ENCODE peak calls at places on chromosomes 11 and 22, in nine cellular contexts. N, S, Z, Y, D, A, C, K and V are unnamed samples.

GRCh38 chr11:1942541-1943260 is 4.4 kb upstream of the MRPL23 start:
- DNase-seq in N (no peak), S (no peak), Y (no peak), D (no peak), K (no peak), A (no peak), Z (no peak), C (peak; percentile 53), V (no peak)

GRCh38 chr22:25747245-25747944 is 5.4 kb downstream of the MYO18B start:
- DNase-seq in C (no peak), K (peak; percentile 64), S (peak; percentile 56), N (peak; percentile 99), A (peak; percentile 93), D (no peak), Y (no peak), Z (peak; percentile 91), V (peak; percentile 97)

GRCh38 chr11:129278586-129279319 is 86.6 kb upstream of the ARHGAP32 start:
- DNase-seq in C (no peak), S (peak; percentile 12), N (no peak), D (no peak), Z (peak; percentile 27), Y (no peak), K (peak; percentile 64), A (peak; percentile 12), V (no peak)

GRCh38 chr11:119115484-119116234 is 5.7 kb upstream of the HINFP start:
- DNase-seq in Z (no peak), A (no peak), C (no peak), K (no peak), D (no peak), N (no peak), Y (no peak), S (peak; percentile 36), V (no peak)

GRCh38 chr11:112997829-112998228 is 36.6 kb downstream of the NCAM1 start:
- DNase-seq in S (no peak), N (no peak), A (no peak), C (no peak), Z (no peak), Y (no peak), D (no peak), K (no peak), V (no peak)

GRCh38 chr22:48960981-48961655 is 866.6 kb downstream of the BRD1 start:
- DNase-seq in C (no peak), K (no peak), A (no peak), Z (no peak), N (peak; percentile 13), Y (no peak), S (peak; percentile 1), D (peak; percentile 1), V (no peak)

GRCh38 chr11:10728779-10729472 is 22.1 kb upstream of the CTR9 start:
- DNase-seq in N (no peak), S (no peak), Z (peak; percentile 32), D (no peak), A (no peak), K (peak; percentile 53), C (no peak), Y (no peak), V (peak; percentile 52)

GRCh38 chr11:105693075-105693474 is 83.2 kb downstream of the GRIA4 start:
- DNase-seq in N (no peak), A (no peak), S (no peak), Z (peak; percentile 1), Y (no peak), K (no peak), D (no peak), C (no peak), V (no peak)

GRCh38 chr11:120645639-120646038 is 134.1 kb downstream of the GRIK4 start:
- DNase-seq in K (no peak), A (no peak), Z (no peak), Y (no peak), C (no peak), S (no peak), N (no peak), D (no peak), V (no peak)

GRCh38 chr22:49305215-49305965 is 522.3 kb downstream of the BRD1 start:
- DNase-seq in C (peak; percentile 82), S (peak; percentile 53), N (no peak), A (no peak), Z (peak; percentile 1), D (peak; percentile 29), K (peak; percentile 80), Y (peak; percentile 67), V (no peak)

GRCh38 chr11:75445315-75445953 is 12.4 kb upstream of the KLHL35 start:
- DNase-seq in D (peak; percentile 64), Y (peak; percentile 66), Z (peak; percentile 57), A (peak; percentile 27), K (peak; percentile 78), N (peak; percentile 28), S (peak; percentile 77), C (no peak), V (peak; percentile 57)

GRCh38 chr11:76806608-76807205 is 23.6 kb downstream of the TSKU start:
- DNase-seq in C (peak; percentile 18), A (no peak), N (no peak), Z (no peak), K (no peak), Y (no peak), S (no peak), D (no peak), V (no peak)

GRCh38 chr11:76808158-76808557 is 25.0 kb downstream of the TSKU start:
- DNase-seq in Z (no peak), D (no peak), S (no peak), Y (no peak), A (no peak), C (peak; percentile 44), N (no peak), K (no peak), V (no peak)

GRCh38 chr11:76808996-76809395 is 25.8 kb downstream of the TSKU start:
- DNase-seq in S (no peak), A (no peak), Y (no peak), D (no peak), K (no peak), N (no peak), Z (no peak), C (peak; percentile 40), V (no peak)

GRCh38 chr11:76806131-76806530 is 23.0 kb downstream of the TSKU start:
- DNase-seq in Y (no peak), K (no peak), C (peak; percentile 76), D (no peak), S (no peak), N (no peak), Z (no peak), A (no peak), V (no peak)

GRCh38 chr11:76807206-76807875 is 24.2 kb downstream of the TSKU start:
- DNase-seq in Y (peak; percentile 69), A (peak; percentile 46), S (peak; percentile 89), D (peak; percentile 88), N (peak; percentile 64), C (peak; percentile 97), K (peak; percentile 94), Z (peak; percentile 85), V (peak; percentile 85)
- H3K4me3 ChIP-seq in Y (no peak overlapping the region), A (no peak overlapping the region), S (no peak overlapping the region), D (no peak overlapping the region), N (no peak overlapping the region), C (no peak overlapping the region), K (no peak overlapping the region), Z (no peak overlapping the region), V (no peak overlapping the region)

GRCh38 chr11:69985654-69986420 is 92.3 kb upstream of the ANO1 start:
- DNase-seq in C (no peak), D (no peak), S (no peak), Y (no peak), N (no peak), A (no peak), Z (no peak), K (peak; percentile 45), V (no peak)
- H3K4me3 ChIP-seq in C (peak overlapping the region; percentile 33), D (peak overlapping the region; percentile 10), S (no peak overlapping the region), Y (no peak overlapping the region), N (peak overlapping the region; percentile 12), A (peak overlapping the region; percentile 55), Z (no peak overlapping the region), K (peak overlapping the region; percentile 23), V (no peak overlapping the region)

GRCh38 chr11:133966147-133966546 is 9.4 kb upstream of the IGSF9B start:
- DNase-seq in Y (no peak), N (no peak), Z (no peak), C (no peak), K (no peak), A (no peak), D (no peak), S (no peak), V (no peak)

GRCh38 chr11:133968300-133968699 is 11.5 kb upstream of the IGSF9B start:
- DNase-seq in Y (no peak), S (no peak), Z (no peak), D (no peak), K (no peak), N (no peak), A (no peak), C (no peak), V (no peak)

GRCh38 chr11:133969072-133969471 is 12.3 kb upstream of the IGSF9B start:
- DNase-seq in K (no peak), Y (no peak), S (no peak), Z (no peak), C (no peak), D (no peak), N (no peak), A (no peak), V (no peak)

GRCh38 chr11:133966924-133967598 is 10.3 kb upstream of the IGSF9B start:
- DNase-seq in Y (no peak), N (no peak), C (no peak), A (no peak), Z (no peak), D (no peak), K (no peak), S (peak; percentile 32), V (no peak)

GRCh38 chr11:133967599-133968238 is 11.0 kb upstream of the IGSF9B start:
- DNase-seq in N (no peak), Z (no peak), A (no peak), S (no peak), Y (no peak), D (no peak), C (no peak), K (no peak), V (no peak)
- H3K4me3 ChIP-seq in N (no peak overlapping the region), Z (no peak overlapping the region), A (no peak overlapping the region), S (no peak overlapping the region), Y (no peak overlapping the region), D (no peak overlapping the region), C (peak overlapping the region; percentile 25), K (no peak overlapping the region), V (no peak overlapping the region)

GRCh38 chr11:9569588-9570164 is 3.8 kb upstream of the WEE1 start:
- DNase-seq in Y (no peak), C (no peak), Z (no peak), N (no peak), D (no peak), S (no peak), K (no peak), A (no peak), V (no peak)

GRCh38 chr11:9568161-9568853 is 5.2 kb upstream of the WEE1 start:
- DNase-seq in K (no peak), S (no peak), C (no peak), Y (no peak), N (no peak), D (no peak), Z (peak; percentile 14), A (no peak), V (peak; percentile 16)

GRCh38 chr11:9567401-9567800 is 6.1 kb upstream of the WEE1 start:
- DNase-seq in A (no peak), S (no peak), K (no peak), N (no peak), Z (peak; percentile 9), C (no peak), D (no peak), Y (no peak), V (peak; percentile 18)

GRCh38 chr11:9570313-9570712 is 3.2 kb upstream of the WEE1 start:
- DNase-seq in K (no peak), D (no peak), N (no peak), S (no peak), Z (no peak), A (no peak), Y (no peak), C (no peak), V (no peak)

GRCh38 chr11:9568854-9569587 is 4.4 kb upstream of the WEE1 start:
- DNase-seq in Y (peak; percentile 63), N (peak; percentile 91), S (peak; percentile 86), C (no peak), A (peak; percentile 99), Z (peak; percentile 95), D (peak; percentile 86), K (peak; percentile 90), V (peak; percentile 93)
- H3K4me3 ChIP-seq in Y (peak overlapping the region; percentile 99), N (no peak overlapping the region), S (no peak overlapping the region), C (peak overlapping the region; percentile 20), A (peak overlapping the region; percentile 32), Z (peak overlapping the region; percentile 7), D (no peak overlapping the region), K (no peak overlapping the region), V (peak overlapping the region; percentile 34)